ENCODE peak calls at places on chromosomes 7 and 10, in five cellular contexts. One of them, this sample, is unnamed.

GRCh38 chr7:33905389-33906032 is at the start of gene BMPER:
- DNase-seq in heart right ventricle: peak; percentile 28
- DNase-seq in heart left ventricle: no peak
- DNase-seq in A549: peak; percentile 43
- DNase-seq in pancreas: peak; percentile 73
- DNase-seq in this sample: peak; percentile 18

GRCh38 chr7:45212606-45213005 is 55.0 kb downstream of the RAMP3 start:
- DNase-seq in heart right ventricle: no peak
- DNase-seq in heart left ventricle: no peak
- DNase-seq in A549: no peak
- DNase-seq in pancreas: no peak
- DNase-seq in this sample: no peak

GRCh38 chr7:77327067-77327931 is 88.8 kb downstream of the GSAP start:
- DNase-seq in heart right ventricle: peak; percentile 29
- DNase-seq in heart left ventricle: peak; percentile 71
- DNase-seq in A549: no peak
- DNase-seq in pancreas: no peak
- DNase-seq in this sample: no peak

GRCh38 chr10:112963835-112964234 is 13.8 kb downstream of the TCF7L2 start:
- DNase-seq in heart right ventricle: no peak
- DNase-seq in heart left ventricle: no peak
- DNase-seq in A549: no peak
- DNase-seq in pancreas: no peak
- DNase-seq in this sample: no peak

GRCh38 chr7:81218480-81219106 is 299.7 kb upstream of the SEMA3C start:
- DNase-seq in heart right ventricle: no peak
- DNase-seq in heart left ventricle: no peak
- DNase-seq in A549: no peak
- DNase-seq in pancreas: no peak
- DNase-seq in this sample: no peak

GRCh38 chr7:157235357-157236018 is 96.8 kb downstream of the UBE3C start:
- DNase-seq in heart right ventricle: no peak
- DNase-seq in heart left ventricle: no peak
- DNase-seq in A549: no peak
- DNase-seq in pancreas: no peak
- DNase-seq in this sample: no peak

GRCh38 chr10:118850418-118851061 is 95.8 kb upstream of the CACUL1 start:
- DNase-seq in heart right ventricle: peak; percentile 61
- DNase-seq in heart left ventricle: peak; percentile 51
- DNase-seq in A549: no peak
- DNase-seq in pancreas: peak; percentile 88
- DNase-seq in this sample: peak; percentile 77

GRCh38 chr7:76283254-76284159 is 19.0 kb upstream of the HSPB1 start:
- DNase-seq in heart right ventricle: no peak
- DNase-seq in heart left ventricle: no peak
- DNase-seq in A549: no peak
- DNase-seq in pancreas: no peak
- DNase-seq in this sample: no peak

GRCh38 chr7:50333266-50333665 is 28.8 kb downstream of the IKZF1 start:
- DNase-seq in heart right ventricle: no peak
- DNase-seq in heart left ventricle: no peak
- DNase-seq in A549: no peak
- DNase-seq in pancreas: no peak
- DNase-seq in this sample: no peak

GRCh38 chr7:33901199-33901598 is 4.1 kb upstream of the BMPER start:
- DNase-seq in heart right ventricle: no peak
- DNase-seq in heart left ventricle: no peak
- DNase-seq in A549: no peak
- DNase-seq in pancreas: no peak
- DNase-seq in this sample: no peak

GRCh38 chr7:144842377-144842851 is 6.6 kb upstream of the TPK1 start:
- DNase-seq in heart right ventricle: no peak
- DNase-seq in heart left ventricle: peak; percentile 47
- DNase-seq in A549: no peak
- DNase-seq in pancreas: no peak
- DNase-seq in this sample: peak; percentile 64

GRCh38 chr7:132996581-132997242 is 85.2 kb downstream of the CHCHD3 start:
- DNase-seq in heart right ventricle: no peak
- DNase-seq in heart left ventricle: no peak
- DNase-seq in A549: no peak
- DNase-seq in pancreas: no peak
- DNase-seq in this sample: no peak

GRCh38 chr7:94133460-94133859 is 129.3 kb upstream of the BET1 start:
- DNase-seq in heart right ventricle: no peak
- DNase-seq in heart left ventricle: no peak
- DNase-seq in A549: no peak
- DNase-seq in pancreas: no peak
- DNase-seq in this sample: no peak

GRCh38 chr7:142587578-142588191 is 161.6 kb upstream of the PRSS1 start:
- DNase-seq in heart right ventricle: no peak
- DNase-seq in heart left ventricle: no peak
- DNase-seq in A549: peak; percentile 88
- DNase-seq in pancreas: no peak
- DNase-seq in this sample: no peak

GRCh38 chr7:129790136-129790535 is 162.6 kb downstream of the UBE2H start:
- DNase-seq in heart right ventricle: no peak
- DNase-seq in heart left ventricle: no peak
- DNase-seq in A549: no peak
- DNase-seq in pancreas: no peak
- DNase-seq in this sample: no peak

DNA sequence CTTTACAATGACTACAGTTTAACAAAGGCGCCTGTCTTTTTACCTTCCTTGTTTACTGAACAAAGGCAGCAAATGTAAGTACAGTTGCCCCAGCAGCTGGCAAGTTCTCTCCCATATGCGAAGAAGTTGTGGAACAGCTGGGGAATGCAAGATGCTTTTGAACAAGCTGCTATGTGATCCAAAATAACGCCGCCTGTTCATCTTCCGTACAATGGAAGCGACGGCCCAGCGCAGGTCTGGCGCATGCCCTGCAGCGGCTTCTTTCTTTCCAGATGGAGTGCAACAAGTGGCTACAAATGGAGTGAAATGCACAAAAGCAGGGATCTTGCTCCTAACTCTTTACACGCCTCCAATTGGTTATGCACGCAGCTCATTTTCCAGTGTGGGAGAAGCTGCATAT is 97.0 kb upstream of the SVIL start:
- DNase-seq in heart right ventricle: no peak
- DNase-seq in heart left ventricle: no peak
- DNase-seq in A549: no peak
- DNase-seq in pancreas: no peak
- DNase-seq in this sample: no peak
- H3K4me1 ChIP-seq in heart right ventricle: peaks cover 18% of the 10 kb centered on the region
- H3K4me1 ChIP-seq in heart left ventricle: peaks cover 7% of the 10 kb centered on the region
- H3K4me1 ChIP-seq in A549: peaks cover 9% of the 10 kb centered on the region
- H3K4me1 ChIP-seq in pancreas: peaks cover 12% of the 10 kb centered on the region
- H3K4me1 ChIP-seq in this sample: peaks cover 21% of the 10 kb centered on the region

DNA sequence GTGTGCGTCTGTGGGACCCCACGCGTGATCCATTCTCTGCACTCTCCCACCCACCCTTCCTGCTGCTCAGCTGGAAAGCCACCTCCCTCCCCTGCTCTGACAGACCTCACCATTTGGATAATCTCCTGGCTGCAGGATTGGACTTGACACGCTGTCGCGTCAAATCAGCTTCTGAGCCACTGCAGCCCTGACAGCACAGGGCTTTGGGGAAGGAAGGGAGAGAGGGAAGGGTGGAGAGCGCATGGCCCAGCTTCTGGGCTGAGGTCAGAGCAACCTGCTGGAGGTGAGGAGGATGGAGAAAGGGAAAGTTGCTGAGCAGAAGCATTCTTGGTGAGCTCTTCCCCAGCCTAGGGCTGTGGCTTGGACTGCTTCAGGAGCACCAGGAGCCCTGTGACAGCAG is 48.9 kb upstream of the LRRC4 start:
- DNase-seq in heart right ventricle: no peak
- DNase-seq in heart left ventricle: no peak
- DNase-seq in A549: no peak
- DNase-seq in pancreas: no peak
- DNase-seq in this sample: no peak
- H3K4me1 ChIP-seq in heart right ventricle: peaks cover 27% of the 10 kb centered on the region
- H3K4me1 ChIP-seq in heart left ventricle: no peaks in the 10 kb centered on the region
- H3K4me1 ChIP-seq in A549: no peaks in the 10 kb centered on the region
- H3K4me1 ChIP-seq in pancreas: no peaks in the 10 kb centered on the region
- H3K4me1 ChIP-seq in this sample: peaks cover 9% of the 10 kb centered on the region

GRCh38 chr7:36987363-36987724 is 263.1 kb upstream of the AOAH start:
- DNase-seq in heart right ventricle: no peak
- DNase-seq in heart left ventricle: no peak
- DNase-seq in A549: no peak
- DNase-seq in pancreas: no peak
- DNase-seq in this sample: no peak

GRCh38 chr7:36984051-36984492 is 259.8 kb upstream of the AOAH start:
- DNase-seq in heart right ventricle: no peak
- DNase-seq in heart left ventricle: no peak
- DNase-seq in A549: no peak
- DNase-seq in pancreas: no peak
- DNase-seq in this sample: no peak

GRCh38 chr7:36984710-36985308 is 260.5 kb upstream of the AOAH start:
- DNase-seq in heart right ventricle: no peak
- DNase-seq in heart left ventricle: no peak
- DNase-seq in A549: no peak
- DNase-seq in pancreas: no peak
- DNase-seq in this sample: no peak

GRCh38 chr7:36985866-36986402 is 261.6 kb upstream of the AOAH start:
- DNase-seq in heart right ventricle: no peak
- DNase-seq in heart left ventricle: no peak
- DNase-seq in A549: no peak
- DNase-seq in pancreas: no peak
- DNase-seq in this sample: no peak

GRCh38 chr7:36986429-36987362 is 262.4 kb upstream of the AOAH start:
- DNase-seq in heart right ventricle: peak; percentile 48
- DNase-seq in heart left ventricle: peak; percentile 47
- DNase-seq in A549: peak; percentile 75
- DNase-seq in pancreas: peak; percentile 85
- DNase-seq in this sample: peak; percentile 54
- H3K4me1 ChIP-seq in heart right ventricle: peaks cover 20% of the 10 kb centered on the region
- H3K4me1 ChIP-seq in heart left ventricle: peaks cover 9% of the 10 kb centered on the region
- H3K4me1 ChIP-seq in A549: no peaks in the 10 kb centered on the region
- H3K4me1 ChIP-seq in pancreas: no peaks in the 10 kb centered on the region
- H3K4me1 ChIP-seq in this sample: no peaks in the 10 kb centered on the region

DNA sequence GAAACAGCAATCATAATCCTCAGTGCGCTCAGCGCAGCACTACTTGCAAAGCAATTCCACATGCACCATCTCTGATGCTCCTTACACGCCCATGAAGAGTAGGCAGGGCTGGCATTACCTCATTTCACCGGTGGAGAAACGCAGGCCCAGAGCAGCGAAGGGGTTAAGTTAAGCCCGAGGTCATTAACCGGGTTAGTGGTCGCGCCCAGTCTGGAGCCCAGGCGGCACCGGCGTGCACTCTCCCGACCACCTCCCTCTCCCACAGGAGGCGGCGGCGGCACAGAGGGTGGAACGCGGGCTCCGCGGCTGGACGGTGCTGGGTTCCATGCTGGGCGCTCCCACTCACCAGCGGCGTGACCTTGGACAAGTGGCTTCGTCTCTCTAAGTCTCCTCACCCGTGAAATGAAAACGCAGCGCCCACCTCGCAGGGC is 503 bp downstream of the FASTK start:
- DNase-seq in heart right ventricle: no peak
- DNase-seq in heart left ventricle: no peak
- DNase-seq in A549: no peak
- DNase-seq in pancreas: no peak
- DNase-seq in this sample: no peak
- H3K4me1 ChIP-seq in heart right ventricle: peaks cover 66% of the 10 kb centered on the region
- H3K4me1 ChIP-seq in heart left ventricle: peaks cover 42% of the 10 kb centered on the region
- H3K4me1 ChIP-seq in A549: peaks cover 57% of the 10 kb centered on the region
- H3K4me1 ChIP-seq in pancreas: peaks cover 37% of the 10 kb centered on the region
- H3K4me1 ChIP-seq in this sample: peaks cover 28% of the 10 kb centered on the region

DNA sequence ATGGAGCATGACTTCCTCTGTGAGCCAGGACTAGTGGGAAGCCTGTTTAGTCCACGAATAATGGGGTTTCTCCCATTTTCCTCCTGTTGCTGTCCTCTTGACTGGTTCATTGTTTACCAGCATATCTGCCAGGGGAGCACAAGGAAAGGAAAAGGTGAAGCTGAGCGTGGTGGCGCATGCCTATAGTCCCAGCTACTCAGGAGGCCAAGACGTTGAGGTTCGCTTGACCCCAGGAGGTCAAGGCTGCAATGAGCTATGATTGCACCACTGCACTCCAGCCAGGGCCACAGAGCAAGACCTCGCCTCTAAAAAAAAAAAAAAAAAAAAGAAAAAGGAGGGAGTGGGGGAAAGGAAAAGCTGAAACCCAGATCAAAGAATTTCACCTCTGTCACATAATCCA is 5.8 kb upstream of the IL2RA start:
- DNase-seq in heart right ventricle: no peak
- DNase-seq in heart left ventricle: no peak
- DNase-seq in A549: no peak
- DNase-seq in pancreas: no peak
- DNase-seq in this sample: no peak
- H3K4me1 ChIP-seq in heart right ventricle: peaks cover 32% of the 10 kb centered on the region
- H3K4me1 ChIP-seq in heart left ventricle: no peaks in the 10 kb centered on the region
- H3K4me1 ChIP-seq in A549: no peaks in the 10 kb centered on the region
- H3K4me1 ChIP-seq in pancreas: no peaks in the 10 kb centered on the region
- H3K4me1 ChIP-seq in this sample: no peaks in the 10 kb centered on the region

GRCh38 chr10:72258617-72259016 is 15.1 kb upstream of the DDIT4 start:
- DNase-seq in heart right ventricle: no peak
- DNase-seq in heart left ventricle: no peak
- DNase-seq in A549: no peak
- DNase-seq in pancreas: no peak
- DNase-seq in this sample: no peak
- H3K4me1 ChIP-seq in heart right ventricle: peaks cover 82% of the 10 kb centered on the region
- H3K4me1 ChIP-seq in heart left ventricle: peaks cover 55% of the 10 kb centered on the region
- H3K4me1 ChIP-seq in A549: peaks cover 83% of the 10 kb centered on the region
- H3K4me1 ChIP-seq in pancreas: peaks cover 52% of the 10 kb centered on the region
- H3K4me1 ChIP-seq in this sample: peaks cover 60% of the 10 kb centered on the region

GRCh38 chr10:5589071-5589962 is 64.6 kb downstream of the CALML3 start:
- DNase-seq in heart right ventricle: no peak
- DNase-seq in heart left ventricle: no peak
- DNase-seq in A549: no peak
- DNase-seq in pancreas: peak; percentile 30
- DNase-seq in this sample: no peak
- H3K4me1 ChIP-seq in heart right ventricle: peaks cover 65% of the 10 kb centered on the region
- H3K4me1 ChIP-seq in heart left ventricle: peaks cover 2% of the 10 kb centered on the region
- H3K4me1 ChIP-seq in A549: peaks cover 52% of the 10 kb centered on the region
- H3K4me1 ChIP-seq in pancreas: no peaks in the 10 kb centered on the region
- H3K4me1 ChIP-seq in this sample: peaks cover 9% of the 10 kb centered on the region

DNA sequence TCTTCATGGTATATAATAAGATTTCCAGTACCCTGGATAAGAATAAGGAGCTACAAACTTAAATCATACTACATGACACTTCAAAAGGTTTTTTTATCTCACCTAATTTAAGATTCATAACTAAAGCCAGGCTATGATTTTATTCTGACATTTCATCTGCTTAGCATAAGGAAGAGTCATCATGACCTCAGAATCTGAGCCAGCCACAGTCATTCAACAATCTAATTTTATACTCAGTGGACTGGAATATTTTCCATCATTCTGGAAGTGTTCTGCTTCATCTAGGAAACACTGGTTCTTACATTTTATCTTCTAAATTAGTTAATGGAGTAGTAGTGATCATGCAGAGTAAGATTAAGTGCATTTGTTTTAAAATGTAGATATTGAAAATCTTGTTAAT is 102.1 kb upstream of the KCND2 start:
- DNase-seq in heart right ventricle: no peak
- DNase-seq in heart left ventricle: no peak
- DNase-seq in A549: no peak
- DNase-seq in pancreas: no peak
- DNase-seq in this sample: no peak
- H3K4me1 ChIP-seq in heart right ventricle: peaks cover 11% of the 10 kb centered on the region
- H3K4me1 ChIP-seq in heart left ventricle: no peaks in the 10 kb centered on the region
- H3K4me1 ChIP-seq in A549: no peaks in the 10 kb centered on the region
- H3K4me1 ChIP-seq in pancreas: peaks cover 5% of the 10 kb centered on the region
- H3K4me1 ChIP-seq in this sample: no peaks in the 10 kb centered on the region